ENCODE peak calls at places on chromosomes 7 and 10, in four cellular contexts. O is GM23338, S is brain microvascular endothelial cell, K is epithelial cell of esophagus. G is an unnamed sample.
A peak's percentile ranks its signal among the peaks of the same experiment; 100 is the strongest.

GRCh38 chr7:146115665-146116451 is 743 bp upstream of the CNTNAP2 start:
- DNase-seq in S (peak; percentile 48), O (peak; percentile 93), K (peak; percentile 53), G (peak; percentile 10)

GRCh38 chr7:46059308-46060020 is 138.4 kb upstream of the IGFBP3 start:
- DNase-seq in K (no peak), S (no peak), O (no peak), G (peak; percentile 74)

GRCh38 chr7:21851445-21852043 is 94.2 kb downstream of the CDCA7L start:
- DNase-seq in O (no peak), K (no peak), S (peak; percentile 6), G (no peak)

GRCh38 chr7:21771261-21771660 is 174.4 kb downstream of the CDCA7L start:
- DNase-seq in S (no peak), K (no peak), O (no peak), G (no peak)

GRCh38 chr7:28179081-28180030 is 1.2 kb downstream of the JAZF1 start:
- DNase-seq in O (peak; percentile 76), K (peak; percentile 77), S (no peak), G (no peak)

GRCh38 chr7:29109815-29110385 is 36.4 kb downstream of the CPVL start:
- DNase-seq in O (no peak), K (peak; percentile 76), S (no peak), G (no peak)

GRCh38 chr10:24556746-24557742 is 166.6 kb downstream of the ARHGAP21 start:
- DNase-seq in K (peak; percentile 79), S (peak; percentile 58), O (peak; percentile 76), G (peak; percentile 88)

GRCh38 chr10:128178319-128178937 is 52.2 kb upstream of the MKI67 start:
- DNase-seq in K (peak; percentile 40), S (peak; percentile 21), O (peak; percentile 83), G (no peak)

GRCh38 chr10:2893991-2894390 is 173.4 kb upstream of the PFKP start:
- DNase-seq in K (no peak), O (no peak), S (no peak), G (no peak)

GRCh38 chr7:133676805-133677370 is 424.0 kb downstream of the EXOC4 start:
- DNase-seq in K (peak; percentile 39), S (peak; percentile 55), O (no peak), G (peak; percentile 41)

GRCh38 chr7:6618621-6619020 is 3.2 kb downstream of the ZNF853 start:
- DNase-seq in K (no peak), S (peak; percentile 5), O (no peak), G (no peak)

GRCh38 chr10:28875535-28876208 is 198.4 kb downstream of the BAMBI start:
- DNase-seq in S (peak; percentile 86), O (peak; percentile 36), K (no peak), G (no peak)

GRCh38 chr7:26417911-26418413 is 126.3 kb downstream of the SNX10 start:
- DNase-seq in S (no peak), K (no peak), O (no peak), G (no peak)

GRCh38 chr7:26422761-26423160 is 131.1 kb downstream of the SNX10 start:
- DNase-seq in O (no peak), K (no peak), S (no peak), G (no peak)

GRCh38 chr7:26420600-26420999 is 128.9 kb downstream of the SNX10 start:
- DNase-seq in O (no peak), S (no peak), K (no peak), G (no peak)

GRCh38 chr7:26423436-26423835 is 131.8 kb downstream of the SNX10 start:
- DNase-seq in S (no peak), O (no peak), K (peak; percentile 16), G (no peak)

DNA sequence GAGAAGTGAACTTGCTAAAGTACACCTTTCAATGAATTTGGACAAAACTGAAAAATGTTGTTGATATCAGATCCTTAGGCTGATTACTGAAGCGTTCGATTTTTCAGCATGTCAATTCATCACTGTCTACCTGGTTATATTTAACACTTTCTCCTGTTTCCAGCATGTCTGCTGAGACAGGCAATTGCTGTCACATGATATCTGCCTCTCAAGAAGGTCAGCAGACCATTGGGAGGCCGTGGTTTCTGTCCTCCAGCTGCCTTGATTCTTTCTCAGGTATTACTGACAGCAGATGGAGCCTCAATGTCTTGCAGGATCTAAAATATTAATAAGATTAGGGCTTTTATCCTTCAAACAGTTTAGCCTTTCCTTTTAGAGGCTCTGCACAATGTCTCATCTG is 127.5 kb downstream of the SNX10 start:
- DNase-seq in K (no peak), S (no peak), O (no peak), G (no peak)
- H3K4me3 ChIP-seq in K (no peak overlapping the region), S (no peak overlapping the region), O (no peak overlapping the region), G (no peak overlapping the region)

GRCh38 chr10:25934673-25935139 is 677 bp downstream of the MYO3A start:
- DNase-seq in S (no peak), K (no peak), O (peak; percentile 57), G (no peak)

DNA sequence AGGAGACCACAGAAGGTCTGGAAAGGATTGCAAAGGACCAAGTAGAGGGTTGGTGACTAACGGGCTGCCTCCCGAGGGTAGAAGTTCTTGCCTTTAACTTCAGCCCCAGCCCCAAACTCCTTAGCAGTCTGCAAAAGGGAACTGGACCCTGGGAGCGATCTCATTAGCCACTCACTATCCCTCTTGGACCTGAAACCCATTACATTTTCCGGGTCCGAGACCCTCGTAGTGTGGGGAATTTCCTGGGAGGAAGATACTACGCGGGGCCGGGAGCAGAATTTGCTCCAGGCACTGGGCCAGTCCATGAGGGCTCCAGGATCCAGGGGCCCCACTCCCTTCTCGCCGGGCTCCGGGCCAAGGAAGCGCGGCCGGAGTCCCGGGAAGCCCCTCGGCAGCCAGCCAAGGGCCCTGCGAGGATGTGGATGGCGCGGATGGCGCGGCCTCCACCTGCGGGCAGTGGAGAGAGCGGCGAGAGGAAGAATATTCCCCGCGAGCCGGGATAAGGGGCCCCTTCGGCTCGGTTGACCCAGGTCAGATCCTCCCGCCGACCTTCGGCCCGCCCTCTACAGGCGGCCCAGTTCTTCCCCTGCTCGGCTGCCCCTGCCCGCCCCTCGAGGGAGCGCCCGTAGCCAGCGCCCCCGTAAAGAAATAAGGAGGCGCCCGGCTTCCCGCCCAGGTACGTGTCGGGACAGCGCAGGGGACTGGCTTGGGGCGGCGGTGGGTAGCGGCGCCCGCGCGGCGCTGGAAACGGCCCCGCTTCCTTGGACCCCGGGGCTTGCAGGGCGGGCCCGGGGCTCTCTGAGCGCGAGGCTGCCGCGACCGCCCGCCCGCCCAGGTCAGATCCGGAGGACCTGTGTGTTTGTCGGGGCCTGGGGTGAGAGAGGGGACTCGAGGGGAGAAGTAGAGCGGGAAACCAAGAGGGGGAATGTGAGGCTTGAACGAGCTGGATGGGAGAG is at the start of gene MYO3A:
- DNase-seq in K (no peak), S (no peak), O (peak; percentile 83), G (no peak)
- H3K4me3 ChIP-seq in K (no peak within 1 kb of the TSS), S (no peak within 1 kb of the TSS), O (peak within 1 kb of the TSS; percentile 74), G (no peak within 1 kb of the TSS)

GRCh38 chr10:80453715-80454525 is at the start of gene TSPAN14:
- DNase-seq in S (peak; percentile 66), O (peak; percentile 77), K (peak; percentile 77), G (peak; percentile 79)

GRCh38 chr10:80452688-80453391 is 1.3 kb upstream of the TSPAN14 start:
- DNase-seq in K (peak; percentile 82), S (no peak), O (no peak), G (no peak)

GRCh38 chr10:80454526-80455460 is 683 bp downstream of the TSPAN14 start:
- DNase-seq in K (no peak), O (peak; percentile 59), S (no peak), G (peak; percentile 28)

GRCh38 chr10:80452069-80452468 is 2.0 kb upstream of the TSPAN14 start:
- DNase-seq in O (no peak), K (no peak), S (no peak), G (no peak)

GRCh38 chr10:80453392-80453714 is 757 bp upstream of the TSPAN14 start:
- DNase-seq in S (no peak), O (peak; percentile 64), K (no peak), G (no peak)
- H3K4me3 ChIP-seq in S (peak overlapping the region; percentile 53), O (peak overlapping the region; percentile 78), K (peak overlapping the region; percentile 47), G (peak overlapping the region; percentile 55)

DNA sequence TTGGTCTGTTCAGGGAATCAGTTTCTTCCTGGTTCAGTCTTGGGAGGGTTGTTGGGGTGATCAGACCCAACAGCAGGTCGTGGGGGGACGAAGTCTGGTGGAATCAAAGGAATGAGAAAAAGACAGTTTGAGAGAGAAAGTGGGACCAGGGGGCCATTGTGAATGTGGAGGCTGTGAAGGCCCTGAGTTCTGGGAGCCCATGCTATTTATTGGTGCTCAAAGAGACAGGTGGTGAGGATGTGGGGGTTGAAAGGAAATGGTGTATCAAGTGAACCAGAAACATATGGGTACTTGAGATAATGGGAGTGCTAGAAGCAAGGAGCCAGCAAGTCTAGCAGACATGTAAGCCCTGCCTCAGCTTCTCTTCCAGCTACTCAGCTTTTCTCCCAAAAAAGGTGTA is 84.1 kb downstream of the CCSER2 start:
- DNase-seq in S (no peak), O (no peak), K (no peak), G (no peak)
- H3K4me3 ChIP-seq in S (no peak overlapping the region), O (no peak overlapping the region), K (no peak overlapping the region), G (no peak overlapping the region)